ENCODE peak calls at places on chromosomes 3 and 15, in four cellular contexts. H, F, Z and A are unnamed samples.

GRCh38 chr3:190120161-190121060 is at the start of gene P3H2:
- DNase-seq in H (peak), Z (no peak), F (no peak), A (peak)

GRCh38 chr3:192778508-192778907 is 51.2 kb upstream of the FGF12 start:
- DNase-seq in F (no peak), Z (no peak), H (no peak), A (no peak)

GRCh38 chr15:68256675-68257450 is 20.7 kb upstream of the FEM1B start:
- DNase-seq in F (no peak), Z (no peak), H (peak), A (peak)

GRCh38 chr3:146507331-146508120 is 36.9 kb downstream of the PLSCR1 start:
- DNase-seq in H (no peak), Z (no peak), F (no peak), A (peak)

GRCh38 chr3:140577911-140578310 is 100.0 kb upstream of the TRIM42 start:
- DNase-seq in F (no peak), H (no peak), Z (no peak), A (no peak)

GRCh38 chr3:185332026-185332735 is 30.8 kb upstream of the MAP3K13 start:
- DNase-seq in Z (no peak), H (peak), F (peak), A (peak)

GRCh38 chr15:74453925-74454763 is 6.8 kb downstream of the UBL7 start:
- DNase-seq in F (no peak), H (peak), Z (no peak), A (peak)

GRCh38 chr15:71275098-71275497 is 159.8 kb downstream of the THSD4 start:
- DNase-seq in Z (no peak), H (peak), F (no peak), A (peak)

GRCh38 chr3:151593923-151594322 is 133.1 kb upstream of the IGSF10 start:
- DNase-seq in Z (no peak), H (no peak), F (no peak), A (no peak)

GRCh38 chr3:40864146-40864782 is 335.0 kb upstream of the CTNNB1 start:
- DNase-seq in F (no peak), Z (no peak), H (no peak), A (peak)

GRCh38 chr3:52606373-52607085 is 70.1 kb downstream of the UQCC5 start:
- DNase-seq in F (no peak), H (peak), Z (peak), A (peak)

GRCh38 chr3:25037049-25037547 is 391.0 kb upstream of the RARB start:
- DNase-seq in H (no peak), F (no peak), Z (no peak), A (no peak)

GRCh38 chr15:66042624-66043023 is 173.3 kb downstream of the RAB11A start:
- DNase-seq in H (no peak), Z (no peak), F (no peak), A (no peak)

GRCh38 chr15:25237291-25237978 is 201.4 kb downstream of the UBE3A start:
- DNase-seq in Z (no peak), F (no peak), H (no peak), A (no peak)

GRCh38 chr3:73523661-73524060 is 101.1 kb downstream of the PDZRN3 start:
- DNase-seq in Z (no peak), F (no peak), H (no peak), A (no peak)
- H3K27ac ChIP-seq in Z (no peak), F (no peak), H (no peak), A (no peak)

GRCh38 chr3:159669024-159669476 is 319.6 kb upstream of the IL12A start:
- DNase-seq in F (no peak), Z (no peak), H (peak), A (peak)
- TF ChIP-seq FOS in F (no peak), Z (no peak), H (no peak), A (no peak)

GRCh38 chr15:101614761-101615160 is 37.4 kb downstream of the TM2D3 start:
- DNase-seq in H (no peak), F (no peak), Z (no peak), A (no peak)
- H3K27ac ChIP-seq in H (no peak), F (no peak), Z (no peak), A (no peak)

GRCh38 chr3:186967686-186968085 is 37.4 kb downstream of the ST6GAL1 start:
- DNase-seq in F (no peak), Z (no peak), H (no peak), A (no peak)
- TF ChIP-seq FOS in F (no peak), Z (no peak), H (no peak), A (no peak)